ENCODE peak calls at places on chromosomes 4 and X, in five cellular contexts. G is pons, Q is astrocyte of the cerebellum, P is AG10803, H is T-helper 9 cell. B is an unnamed sample.

GRCh38 chr4:21749936-21750335 is 198.6 kb downstream of the KCNIP4 start:
- DNase-seq in G (peak), Q (no peak), P (no peak), H (no peak), B (no peak)

GRCh38 chrX:34875204-34875603 is 67.4 kb upstream of the FAM47B start:
- DNase-seq in G (no peak), Q (peak), P (peak), H (no peak), B (peak)

GRCh38 chr4:17597517-17597916 is 16.9 kb upstream of the MED28 start:
- DNase-seq in G (no peak), Q (no peak), P (peak), H (no peak), B (no peak)

GRCh38 chr4:38226170-38226569 is 266.0 kb downstream of the PTTG2 start:
- DNase-seq in G (no peak), Q (no peak), P (no peak), H (no peak), B (no peak)

GRCh38 chr4:139951051-139951450 is 202.9 kb downstream of the MAML3 start:
- DNase-seq in G (no peak), Q (peak), P (peak), H (no peak), B (peak)

GRCh38 chrX:8849945-8850344 is 48.8 kb upstream of the FAM9A start:
- DNase-seq in G (no peak), Q (no peak), P (no peak), H (no peak), B (no peak)

GRCh38 chr4:88893961-88894360 is 163.0 kb downstream of the FAM13A start:
- DNase-seq in G (no peak), Q (no peak), P (peak), H (no peak), B (no peak)

GRCh38 chrX:53716328-53717088 is 30.0 kb upstream of the HUWE1 start:
- DNase-seq in G (no peak), Q (no peak), P (peak), H (peak), B (no peak)

GRCh38 chrX:130575831-130576404 is 174.1 kb downstream of the RBMX2 start:
- DNase-seq in G (peak), Q (peak), P (peak), H (peak), B (no peak)

GRCh38 chrX:27619459-27619858 is 29.3 kb downstream of the DCAF8L2 start:
- DNase-seq in G (no peak), Q (no peak), P (no peak), H (no peak), B (no peak)

GRCh38 chr4:106039796-106040195 is 144.5 kb downstream of the NPNT start:
- DNase-seq in G (no peak), Q (no peak), P (peak), H (no peak), B (no peak)

GRCh38 chr4:33133723-33134122 is 2413.6 kb downstream of the PCDH7 start:
- DNase-seq in G (no peak), Q (no peak), P (no peak), H (no peak), B (no peak)

GRCh38 chrX:71195959-71196727 is 26.9 kb upstream of the GJB1 start:
- DNase-seq in G (no peak), Q (no peak), P (no peak), H (no peak), B (no peak)

GRCh38 chr4:16827762-16828724 is 70.4 kb downstream of the LDB2 start:
- DNase-seq in G (no peak), Q (no peak), P (no peak), H (no peak), B (no peak)

GRCh38 chr4:113784497-113785254 is 23.1 kb upstream of the CAMK2D start:
- DNase-seq in G (peak), Q (peak), P (peak), H (no peak), B (peak)

GRCh38 chr4:61202100-61202637 is 2.0 kb downstream of the ADGRL3 start:
- DNase-seq in G (no peak), Q (no peak), P (no peak), H (no peak), B (no peak)

GRCh38 chr4:102180080-102180479 is 165.2 kb downstream of the SLC39A8 start:
- DNase-seq in G (no peak), Q (no peak), P (no peak), H (no peak), B (no peak)

GRCh38 chr4:23368081-23368697 is 521.7 kb downstream of the PPARGC1A start:
- DNase-seq in G (no peak), Q (no peak), P (no peak), H (no peak), B (no peak)

GRCh38 chr4:168651374-168651773 is 154.5 kb downstream of the PALLD start:
- DNase-seq in G (no peak), Q (no peak), P (no peak), H (no peak), B (no peak)

GRCh38 chrX:2282490-2283090 is 218.2 kb downstream of the DHRSX start:
- DNase-seq in G (no peak), Q (no peak), P (no peak), H (no peak), B (no peak)

GRCh38 chr4:3294401-3295241 is 1.8 kb downstream of the RGS12 start:
- DNase-seq in G (no peak), Q (no peak), P (no peak), H (no peak), B (no peak)

B was measured in non-pigmented ciliary epithelial cell.